ENCODE peak calls at places on chromosome 19, in seven cellular contexts. G is AG10803; P is activated CD8-positive, alpha-beta T cell treated with anti-CD3 and anti-CD28 coated beads, Interleukin-2, amount 10 ng/mL, durations not matched to agents 7 days and 5 days; K is NCI-H345; M is A172; D is sciatic nerve; N is activated CD4-positive, alpha-beta T cell treated with anti-CD3 and anti-CD28 coated beads, Interleukin-2, amount 50 U/mL, for 1 hour. S is an unnamed sample.

GRCh38 chr19:33214621-33215020 is 11.0 kb downstream of the SLC7A10 start:
- DNase-seq in M (peak; percentile 18), P (no peak), K (peak; percentile 46), N (no peak), D (no peak), G (peak; percentile 15), S (peak; percentile 89)

GRCh38 chr19:14394167-14394566 is 12.9 kb downstream of the ADGRE5 start:
- DNase-seq in N (no peak), K (no peak), M (no peak), D (no peak), P (no peak), G (no peak), S (peak; percentile 20)

GRCh38 chr19:42619271-42619670 is 24.5 kb upstream of the CEACAM8 start:
- DNase-seq in K (no peak), M (no peak), N (no peak), P (no peak), D (no peak), G (no peak), S (no peak)

GRCh38 chr19:4581381-4582111 is 22.1 kb upstream of the SEMA6B start:
- DNase-seq in D (no peak), M (no peak), P (no peak), N (no peak), G (no peak), K (peak; percentile 13), S (peak; percentile 98)

GRCh38 chr19:23054456-23054855 is 51.5 kb upstream of the ZNF728 start:
- DNase-seq in P (no peak), K (no peak), M (no peak), G (no peak), D (no peak), N (no peak), S (no peak)

GRCh38 chr19:37572203-37572602 is 22.4 kb downstream of the ZNF571 start:
- DNase-seq in G (peak; percentile 1), K (no peak), N (no peak), M (no peak), D (no peak), P (no peak), S (no peak)

GRCh38 chr19:53537523-53538377 is at the start of gene ZNF331:
- DNase-seq in K (peak; percentile 70), D (peak; percentile 91), P (peak; percentile 86), M (no peak), N (peak; percentile 89), G (peak; percentile 72), S (peak; percentile 85)

GRCh38 chr19:11435833-11436313 is 438 bp downstream of the PRKCSH start:
- DNase-seq in M (peak; percentile 29), K (no peak), N (no peak), P (peak; percentile 43), G (peak; percentile 9), D (no peak), S (peak; percentile 77)

GRCh38 chr19:13146763-13147563 is 3.2 kb downstream of the STX10 start:
- DNase-seq in P (no peak), D (no peak), M (no peak), G (peak; percentile 67), N (no peak), K (no peak), S (no peak)